ENCODE peak calls at places on chromosomes 12 and 14, in seven cellular contexts. E, X, F, C, B, A and D are unnamed samples.

GRCh38 chr12:62251609-62251958 is 8.6 kb upstream of the USP15 start:
- DNase-seq in E (no peak), X (no peak), F (no peak), C (no peak), B (no peak), A (no peak), D (no peak)

GRCh38 chr12:52495385-52495784 is 2.3 kb upstream of the KRT6A start:
- DNase-seq in E (peak), X (no peak), F (no peak), C (peak), B (no peak), A (no peak), D (no peak)

GRCh38 chr12:89947437-89948265 is 239.0 kb upstream of the ATP2B1 start:
- DNase-seq in E (peak), X (no peak), F (no peak), C (peak), B (no peak), A (no peak), D (peak)

GRCh38 chr12:3712209-3712992 is 40.5 kb downstream of the CRACR2A start:
- DNase-seq in E (no peak), X (no peak), F (no peak), C (no peak), B (no peak), A (no peak), D (no peak)

GRCh38 chr12:123696209-123696608 is 15.9 kb upstream of the ATP6V0A2 start:
- DNase-seq in E (no peak), X (no peak), F (no peak), C (no peak), B (no peak), A (no peak), D (no peak)

GRCh38 chr14:53848851-53849250 is 107.8 kb downstream of the BMP4 start:
- DNase-seq in E (no peak), X (no peak), F (no peak), C (no peak), B (no peak), A (no peak), D (no peak)

GRCh38 chr14:44374906-44375305 is 132.2 kb downstream of the FSCB start:
- DNase-seq in E (no peak), X (no peak), F (no peak), C (no peak), B (no peak), A (no peak), D (no peak)

GRCh38 chr14:22200977-22201605 is 387.9 kb downstream of the DAD1 start:
- DNase-seq in E (peak), X (no peak), F (no peak), C (peak), B (no peak), A (no peak), D (no peak)

GRCh38 chr12:42442888-42443287 is 116.9 kb downstream of the PPHLN1 start:
- DNase-seq in E (no peak), X (no peak), F (no peak), C (no peak), B (no peak), A (no peak), D (no peak)

GRCh38 chr14:95519699-95520098 is 3.2 kb upstream of the SYNE3 start:
- DNase-seq in E (peak), X (no peak), F (peak), C (peak), B (peak), A (peak), D (peak)

GRCh38 chr12:58757422-58757821 is 162.9 kb downstream of the LRIG3 start:
- DNase-seq in E (peak), X (no peak), F (no peak), C (peak), B (no peak), A (no peak), D (peak)

GRCh38 chr12:13099066-13099909 is 4.2 kb downstream of the GSG1 start:
- DNase-seq in E (peak), X (no peak), F (no peak), C (no peak), B (no peak), A (no peak), D (no peak)

GRCh38 chr12:67019070-67019469 is 250.1 kb upstream of the CAND1 start:
- DNase-seq in E (no peak), X (no peak), F (no peak), C (no peak), B (no peak), A (no peak), D (no peak)

GRCh38 chr12:7989827-7990491 is 42.6 kb upstream of the FOXJ2 start:
- DNase-seq in E (peak), X (no peak), F (peak), C (peak), B (peak), A (no peak), D (no peak)

GRCh38 chr12:64028541-64028940 is 184.0 kb downstream of the SRGAP1 start:
- DNase-seq in E (no peak), X (no peak), F (no peak), C (no peak), B (no peak), A (no peak), D (no peak)

GRCh38 chr12:24505366-24506025 is 443.4 kb downstream of the BCAT1 start:
- DNase-seq in E (no peak), X (no peak), F (no peak), C (no peak), B (no peak), A (no peak), D (no peak)

GRCh38 chr12:70049596-70050360 is 193.5 kb upstream of the CNOT2 start:
- DNase-seq in E (no peak), X (no peak), F (peak), C (no peak), B (no peak), A (no peak), D (no peak)

GRCh38 chr12:104549820-104550480 is 93.2 kb downstream of the CHST11 start:
- DNase-seq in E (no peak), X (no peak), F (no peak), C (peak), B (no peak), A (no peak), D (no peak)

GRCh38 chr12:82090188-82090587 is 268.0 kb downstream of the CCDC59 start:
- DNase-seq in E (no peak), X (no peak), F (no peak), C (no peak), B (no peak), A (no peak), D (no peak)

GRCh38 chr12:77388611-77389265 is 323.4 kb upstream of the E2F7 start:
- DNase-seq in E (no peak), X (no peak), F (no peak), C (no peak), B (no peak), A (no peak), D (no peak)

GRCh38 chr12:124633269-124633953 is 66.0 kb upstream of the NCOR2 start:
- DNase-seq in E (peak), X (no peak), F (peak), C (peak), B (no peak), A (no peak), D (no peak)

DNA sequence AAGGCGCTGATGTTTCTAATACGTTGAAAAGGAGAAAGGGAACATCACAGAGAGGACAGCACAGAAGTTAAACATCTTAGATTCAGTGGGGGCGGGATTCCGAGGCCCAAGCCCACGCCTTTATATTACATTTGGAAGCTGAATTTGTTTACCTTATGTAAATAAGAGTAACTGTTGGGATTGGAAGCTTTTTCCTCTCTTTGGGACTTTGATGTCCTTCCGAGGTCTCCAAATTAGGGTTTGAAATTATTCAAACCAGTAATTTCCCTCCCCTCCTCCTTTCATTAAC is 6.4 kb downstream of the FOXA1 start:
- DNase-seq in E (no peak), X (no peak), F (peak), C (no peak), B (no peak), A (no peak), D (no peak)
- H3K4me3 ChIP-seq in E (no peak), X (peak), F (peak), C (no peak), B (no peak), A (no peak), D (no peak)

DNA sequence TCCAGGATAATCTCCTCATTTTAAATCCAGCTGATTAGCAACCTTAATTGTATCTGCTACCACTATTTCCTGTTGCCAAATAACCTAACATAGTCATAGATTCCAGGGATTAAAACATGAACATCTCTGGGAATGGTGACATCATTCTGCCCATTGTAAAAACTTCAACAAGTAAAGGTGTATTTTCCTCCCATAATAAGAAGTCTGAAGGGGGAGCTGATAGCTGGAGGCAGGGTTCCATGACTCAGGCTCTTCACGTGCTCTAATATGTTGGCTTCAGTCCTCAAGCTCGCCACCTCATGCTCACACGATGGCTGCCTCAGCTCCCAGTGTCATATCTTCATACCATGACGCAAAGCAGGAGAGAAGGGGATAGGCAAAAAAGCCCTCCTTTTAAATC is 172.0 kb upstream of the VASH1 start:
- DNase-seq in E (no peak), X (no peak), F (no peak), C (no peak), B (no peak), A (no peak), D (no peak)
- H3K4me3 ChIP-seq in E (no peak), X (no peak), F (no peak), C (no peak), B (no peak), A (no peak), D (no peak)

DNA sequence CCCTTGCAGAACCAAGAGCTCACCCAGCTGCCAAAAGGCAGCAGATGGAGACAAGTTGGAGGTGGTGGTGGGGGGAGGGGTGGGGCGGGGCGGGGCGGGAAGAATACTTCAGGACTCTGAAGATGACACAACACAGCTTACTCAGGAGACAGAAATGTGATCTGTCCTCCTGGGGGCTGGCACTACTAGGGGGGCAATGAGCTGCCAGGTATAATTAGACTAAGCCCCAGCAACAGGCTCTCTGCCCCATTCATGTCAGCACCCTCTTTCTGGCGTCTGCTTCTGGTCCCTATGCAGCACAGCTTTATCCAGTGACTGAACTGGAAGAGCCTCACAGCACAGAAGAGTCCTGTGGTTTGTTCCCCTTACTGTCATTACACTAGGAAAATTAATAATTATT is 407.0 kb downstream of the MED13L start:
- DNase-seq in E (no peak), X (no peak), F (no peak), C (no peak), B (no peak), A (no peak), D (no peak)
- H3K4me3 ChIP-seq in E (no peak), X (no peak), F (no peak), C (no peak), B (no peak), A (no peak), D (no peak)

GRCh38 chr12:6790496-6791150 is 1.3 kb downstream of the CD4 start:
- DNase-seq in E (no peak), X (no peak), F (no peak), C (no peak), B (no peak), A (no peak), D (no peak)
- H3K4me3 ChIP-seq in E (no peak), X (no peak), F (peak), C (no peak), B (peak), A (no peak), D (no peak)

GRCh38 chr12:130956009-130956408 is 2.3 kb downstream of the ADGRD1 start:
- DNase-seq in E (no peak), X (no peak), F (no peak), C (no peak), B (no peak), A (no peak), D (no peak)

GRCh38 chr12:130956456-130957303 is 3.0 kb downstream of the ADGRD1 start:
- DNase-seq in E (no peak), X (no peak), F (no peak), C (no peak), B (no peak), A (no peak), D (no peak)

GRCh38 chr12:130953783-130954543 is at the start of gene ADGRD1:
- DNase-seq in E (peak), X (no peak), F (peak), C (peak), B (no peak), A (peak), D (no peak)

GRCh38 chr12:130954544-130954831 is 781 bp downstream of the ADGRD1 start:
- DNase-seq in E (no peak), X (no peak), F (no peak), C (no peak), B (no peak), A (no peak), D (no peak)

GRCh38 chr12:130955238-130955816 is 1.6 kb downstream of the ADGRD1 start:
- DNase-seq in E (no peak), X (no peak), F (no peak), C (no peak), B (no peak), A (no peak), D (no peak)
- H3K4me3 ChIP-seq in E (no peak), X (peak), F (no peak), C (no peak), B (no peak), A (peak), D (peak)

GRCh38 chr14:105495990-105496830 is 5.2 kb downstream of the TEDC1 start:
- DNase-seq in E (no peak), X (no peak), F (no peak), C (no peak), B (no peak), A (peak), D (no peak)
- H3K4me3 ChIP-seq in E (no peak), X (peak), F (no peak), C (no peak), B (no peak), A (no peak), D (no peak)